ENCODE peak calls at places on chromosomes 6 and 20, in nine cellular contexts. Y, G, J, R, X, U, T, Z and W are unnamed samples.

GRCh38 chr20:35823147-35823546 is 51.3 kb downstream of the PHF20 start:
- DNase-seq in Y (no peak), G (no peak), J (peak), R (peak), X (no peak), U (no peak), T (no peak), Z (no peak), W (no peak)

GRCh38 chr6:24060982-24061754 is 64.8 kb upstream of the NRSN1 start:
- DNase-seq in Y (no peak), G (no peak), J (no peak), R (no peak), X (no peak), U (no peak), T (no peak), Z (no peak), W (no peak)

GRCh38 chr6:28565823-28566526 is 40.3 kb downstream of the GPX5 start:
- DNase-seq in Y (no peak), G (no peak), J (no peak), R (no peak), X (no peak), U (no peak), T (no peak), Z (no peak), W (no peak)

GRCh38 chr20:51059862-51060261 is 37.0 kb upstream of the KCNG1 start:
- DNase-seq in Y (no peak), G (no peak), J (no peak), R (no peak), X (peak), U (peak), T (no peak), Z (no peak), W (no peak)

GRCh38 chr20:9075264-9076095 is 6.6 kb downstream of the PLCB4 start:
- DNase-seq in Y (no peak), G (no peak), J (no peak), R (no peak), X (no peak), U (no peak), T (no peak), Z (no peak), W (no peak)

GRCh38 chr20:21229163-21229562 is 74.0 kb upstream of the XRN2 start:
- DNase-seq in Y (peak), G (no peak), J (no peak), R (no peak), X (peak), U (no peak), T (peak), Z (no peak), W (no peak)

GRCh38 chr6:159959976-159960384 is 8.9 kb upstream of the IGF2R start:
- DNase-seq in Y (no peak), G (no peak), J (no peak), R (peak), X (peak), U (no peak), T (no peak), Z (no peak), W (no peak)

GRCh38 chr20:10761232-10761631 is 87.4 kb upstream of the JAG1 start:
- DNase-seq in Y (no peak), G (no peak), J (no peak), R (peak), X (peak), U (peak), T (no peak), Z (no peak), W (no peak)

GRCh38 chr6:16903470-16903869 is 142.2 kb upstream of the ATXN1 start:
- DNase-seq in Y (no peak), G (no peak), J (peak), R (peak), X (peak), U (no peak), T (no peak), Z (no peak), W (no peak)

GRCh38 chr6:28982476-28983266 is 22.4 kb downstream of the ZNF311 start:
- DNase-seq in Y (no peak), G (no peak), J (peak), R (peak), X (peak), U (peak), T (peak), Z (no peak), W (peak)

GRCh38 chr6:112286010-112286409 is 31.6 kb upstream of the LAMA4 start:
- DNase-seq in Y (no peak), G (no peak), J (no peak), R (no peak), X (no peak), U (no peak), T (no peak), Z (peak), W (peak)

GRCh38 chr6:6004147-6004995 is 2.4 kb downstream of the NRN1 start:
- DNase-seq in Y (no peak), G (no peak), J (peak), R (peak), X (no peak), U (peak), T (no peak), Z (no peak), W (peak)

GRCh38 chr6:3820563-3820962 is 28.6 kb upstream of the FAM50B start:
- DNase-seq in Y (no peak), G (no peak), J (no peak), R (no peak), X (no peak), U (no peak), T (no peak), Z (no peak), W (no peak)

GRCh38 chr20:22555791-22556564 is 28.4 kb downstream of the FOXA2 start:
- DNase-seq in Y (no peak), G (no peak), J (no peak), R (no peak), X (no peak), U (no peak), T (no peak), Z (no peak), W (no peak)

GRCh38 chr6:143183735-143184134 is 123.0 kb downstream of the AIG1 start:
- DNase-seq in Y (no peak), G (no peak), J (no peak), R (no peak), X (no peak), U (peak), T (no peak), Z (no peak), W (no peak)

GRCh38 chr6:92023410-92023940 is 1395.9 kb downstream of the EPHA7 start:
- DNase-seq in Y (no peak), G (no peak), J (no peak), R (no peak), X (no peak), U (no peak), T (no peak), Z (no peak), W (no peak)

GRCh38 chr6:36133912-36134311 is 3.6 kb downstream of the MAPK13 start:
- DNase-seq in Y (no peak), G (no peak), J (no peak), R (no peak), X (no peak), U (no peak), T (no peak), Z (no peak), W (no peak)

GRCh38 chr6:108531332-108531731 is 29.4 kb upstream of the FOXO3 start:
- DNase-seq in Y (no peak), G (no peak), J (no peak), R (no peak), X (no peak), U (no peak), T (no peak), Z (no peak), W (no peak)

GRCh38 chr6:108535079-108535742 is 25.5 kb upstream of the FOXO3 start:
- DNase-seq in Y (no peak), G (no peak), J (no peak), R (no peak), X (no peak), U (no peak), T (no peak), Z (no peak), W (no peak)
- H3K4me3 ChIP-seq in Y (no peak), G (no peak), J (no peak), R (no peak), X (no peak), U (no peak), T (no peak), Z (no peak), W (no peak)

DNA sequence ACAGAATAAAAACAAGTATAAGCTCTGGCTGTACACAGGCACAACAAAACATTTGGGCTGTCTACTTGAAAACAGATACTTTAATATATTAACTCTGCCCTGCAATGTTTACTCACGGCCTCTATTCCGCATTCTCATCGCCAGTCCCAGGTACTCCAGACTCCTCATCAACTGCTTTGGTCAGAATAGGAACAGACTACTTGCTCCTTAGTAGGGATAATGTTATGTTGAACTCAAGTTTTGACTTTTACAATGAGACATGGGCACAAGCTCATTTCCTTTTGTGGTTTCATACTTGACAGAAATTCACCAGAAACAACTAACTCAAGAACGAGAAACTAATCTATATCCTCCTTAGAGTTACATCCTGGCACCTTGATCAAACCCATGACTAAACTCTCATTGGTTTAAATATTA is 377.7 kb downstream of the ESR1 start:
- DNase-seq in Y (no peak), G (no peak), J (no peak), R (no peak), X (no peak), U (no peak), T (no peak), Z (no peak), W (peak)
- H3K4me3 ChIP-seq in Y (no peak), G (no peak), J (no peak), R (no peak), X (no peak), U (no peak), T (no peak), Z (peak), W (peak)

GRCh38 chr6:56642366-56643261 is at the start of gene DST:
- DNase-seq in Y (no peak), G (peak), J (peak), R (peak), X (peak), U (peak), T (peak), Z (no peak), W (no peak)
- H3K4me3 ChIP-seq in Y (no peak), G (no peak), J (no peak), R (no peak), X (no peak), U (peak), T (peak), Z (no peak), W (no peak)

GRCh38 chr20:709421-709820 is 33.8 kb upstream of the SCRT2 start:
- DNase-seq in Y (no peak), G (no peak), J (peak), R (peak), X (no peak), U (peak), T (no peak), Z (no peak), W (no peak)
- H3K4me3 ChIP-seq in Y (no peak), G (no peak), J (peak), R (no peak), X (no peak), U (no peak), T (no peak), Z (no peak), W (no peak)

GRCh38 chr6:54308240-54308639 is at the start of gene TINAG:
- DNase-seq in Y (no peak), G (no peak), J (no peak), R (no peak), X (no peak), U (no peak), T (no peak), Z (no peak), W (no peak)
- H3K4me3 ChIP-seq in Y (no peak), G (no peak), J (no peak), R (no peak), X (no peak), U (no peak), T (no peak), Z (no peak), W (no peak)

GRCh38 chr20:17898548-17898994 is 70.0 kb downstream of the SNX5 start:
- DNase-seq in Y (peak), G (no peak), J (peak), R (peak), X (peak), U (peak), T (peak), Z (peak), W (peak)

GRCh38 chr20:17896771-17897369 is 71.7 kb downstream of the SNX5 start:
- DNase-seq in Y (no peak), G (no peak), J (no peak), R (no peak), X (no peak), U (no peak), T (no peak), Z (no peak), W (no peak)

GRCh38 chr20:17895641-17896246 is 72.8 kb downstream of the SNX5 start:
- DNase-seq in Y (no peak), G (no peak), J (no peak), R (peak), X (peak), U (peak), T (no peak), Z (no peak), W (no peak)

GRCh38 chr20:17897566-17898307 is 70.9 kb downstream of the SNX5 start:
- DNase-seq in Y (no peak), G (no peak), J (no peak), R (no peak), X (no peak), U (peak), T (no peak), Z (no peak), W (no peak)

DNA sequence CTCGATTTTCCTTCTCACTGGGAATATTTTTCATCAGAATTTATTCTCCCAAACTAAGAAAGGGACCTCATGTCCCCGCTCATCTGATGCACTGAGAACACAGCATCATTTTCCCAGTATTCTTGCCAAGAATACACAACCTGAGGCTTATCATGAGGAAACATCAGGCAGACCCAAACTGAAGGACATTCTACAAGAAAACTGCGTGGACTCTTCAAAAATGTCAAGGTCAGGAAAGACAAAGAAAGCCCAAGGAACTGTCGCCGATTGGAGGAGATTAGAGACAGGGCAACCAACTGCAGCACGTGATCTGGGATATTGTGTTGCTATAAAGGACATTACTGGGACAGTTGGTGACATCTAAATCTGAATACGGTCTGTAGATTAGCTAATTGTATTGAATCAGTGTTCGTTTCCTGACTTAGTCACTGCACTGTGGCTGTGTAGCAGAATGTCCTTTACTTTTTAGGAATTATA is 72.3 kb downstream of the SNX5 start:
- DNase-seq in Y (no peak), G (no peak), J (no peak), R (no peak), X (no peak), U (no peak), T (no peak), Z (no peak), W (no peak)
- H3K4me3 ChIP-seq in Y (no peak), G (no peak), J (no peak), R (no peak), X (no peak), U (no peak), T (no peak), Z (no peak), W (no peak)

GRCh38 chr6:170087946-170088348 is 202.9 kb downstream of the DLL1 start:
- DNase-seq in Y (no peak), G (no peak), J (no peak), R (no peak), X (no peak), U (no peak), T (no peak), Z (peak), W (peak)
- H3K4me3 ChIP-seq in Y (no peak), G (no peak), J (no peak), R (no peak), X (no peak), U (no peak), T (no peak), Z (peak), W (peak)